ENCODE peak calls at places on chromosomes 6 and 20, in eight cellular contexts. One of them, this sample, is unnamed.

GRCh38 chr6:37489697-37490336 is 9.9 kb downstream of the CCDC167 start:
- ATAC-seq in IMR-90: peak
- ATAC-seq in K562: peak
- ATAC-seq in A549: peak
- ATAC-seq in heart left ventricle: peak
- ATAC-seq in body of pancreas: peak
- ATAC-seq in HCT116: peak
- ATAC-seq in upper lobe of left lung: no peak
- ATAC-seq in this sample: no peak

GRCh38 chr6:111800821-111801220 is 72.4 kb downstream of the FYN start:
- ATAC-seq in IMR-90: no peak
- ATAC-seq in HCT116: no peak
- ATAC-seq in heart left ventricle: no peak
- ATAC-seq in upper lobe of left lung: no peak
- ATAC-seq in body of pancreas: no peak
- ATAC-seq in K562: no peak
- ATAC-seq in A549: no peak
- ATAC-seq in this sample: no peak

GRCh38 chr20:30921286-30922071 is 336.0 kb upstream of the DEFB115 start:
- ATAC-seq in HCT116: no peak
- ATAC-seq in upper lobe of left lung: peak
- ATAC-seq in A549: no peak
- ATAC-seq in body of pancreas: no peak
- ATAC-seq in K562: no peak
- ATAC-seq in heart left ventricle: no peak
- ATAC-seq in IMR-90: no peak
- ATAC-seq in this sample: no peak

GRCh38 chr6:169626169-169626833 is 75.5 kb downstream of the WDR27 start:
- ATAC-seq in HCT116: no peak
- ATAC-seq in A549: no peak
- ATAC-seq in upper lobe of left lung: peak
- ATAC-seq in IMR-90: no peak
- ATAC-seq in heart left ventricle: no peak
- ATAC-seq in K562: no peak
- ATAC-seq in body of pancreas: no peak
- ATAC-seq in this sample: no peak

GRCh38 chr6:14873781-14874446 is 372.0 kb upstream of the JARID2 start:
- ATAC-seq in heart left ventricle: no peak
- ATAC-seq in K562: peak
- ATAC-seq in upper lobe of left lung: no peak
- ATAC-seq in IMR-90: no peak
- ATAC-seq in A549: no peak
- ATAC-seq in HCT116: no peak
- ATAC-seq in body of pancreas: no peak
- ATAC-seq in this sample: no peak

GRCh38 chr6:25169551-25170335 is 109.4 kb upstream of the CARMIL1 start:
- ATAC-seq in heart left ventricle: no peak
- ATAC-seq in HCT116: no peak
- ATAC-seq in K562: no peak
- ATAC-seq in IMR-90: no peak
- ATAC-seq in A549: no peak
- ATAC-seq in upper lobe of left lung: no peak
- ATAC-seq in body of pancreas: no peak
- ATAC-seq in this sample: no peak

GRCh38 chr20:19605759-19606158 is 152.3 kb upstream of the RIN2 start:
- ATAC-seq in upper lobe of left lung: no peak
- ATAC-seq in K562: no peak
- ATAC-seq in HCT116: no peak
- ATAC-seq in heart left ventricle: no peak
- ATAC-seq in IMR-90: no peak
- ATAC-seq in body of pancreas: no peak
- ATAC-seq in A549: no peak
- ATAC-seq in this sample: no peak

GRCh38 chr6:159008656-159009288 is 8.8 kb upstream of the RSPH3 start:
- ATAC-seq in A549: peak
- ATAC-seq in body of pancreas: peak
- ATAC-seq in upper lobe of left lung: peak
- ATAC-seq in IMR-90: peak
- ATAC-seq in HCT116: peak
- ATAC-seq in K562: peak
- ATAC-seq in heart left ventricle: peak
- ATAC-seq in this sample: no peak

GRCh38 chr6:129853996-129854711 is 7.0 kb downstream of the TMEM244 start:
- ATAC-seq in A549: no peak
- ATAC-seq in HCT116: peak
- ATAC-seq in upper lobe of left lung: no peak
- ATAC-seq in heart left ventricle: no peak
- ATAC-seq in IMR-90: peak
- ATAC-seq in K562: peak
- ATAC-seq in body of pancreas: no peak
- ATAC-seq in this sample: no peak

GRCh38 chr6:72798196-72798595 is 176.3 kb downstream of the KCNQ5 start:
- ATAC-seq in body of pancreas: no peak
- ATAC-seq in IMR-90: peak
- ATAC-seq in HCT116: no peak
- ATAC-seq in heart left ventricle: no peak
- ATAC-seq in upper lobe of left lung: no peak
- ATAC-seq in A549: no peak
- ATAC-seq in K562: no peak
- ATAC-seq in this sample: no peak

GRCh38 chr6:133241088-133241900 is at the start of gene EYA4:
- ATAC-seq in heart left ventricle: peak
- ATAC-seq in upper lobe of left lung: peak
- ATAC-seq in IMR-90: peak
- ATAC-seq in HCT116: no peak
- ATAC-seq in A549: peak
- ATAC-seq in body of pancreas: peak
- ATAC-seq in K562: no peak
- ATAC-seq in this sample: peak

GRCh38 chr20:47970282-47970903 is 185.1 kb upstream of the SULF2 start:
- ATAC-seq in upper lobe of left lung: no peak
- ATAC-seq in HCT116: no peak
- ATAC-seq in K562: no peak
- ATAC-seq in body of pancreas: no peak
- ATAC-seq in IMR-90: no peak
- ATAC-seq in A549: no peak
- ATAC-seq in heart left ventricle: no peak
- ATAC-seq in this sample: no peak

GRCh38 chr6:89270951-89271721 is 44.0 kb downstream of the GABRR2 start:
- ATAC-seq in heart left ventricle: peak
- ATAC-seq in body of pancreas: no peak
- ATAC-seq in upper lobe of left lung: no peak
- ATAC-seq in A549: no peak
- ATAC-seq in IMR-90: no peak
- ATAC-seq in HCT116: no peak
- ATAC-seq in K562: peak
- ATAC-seq in this sample: no peak

GRCh38 chr6:15077006-15077405 is 168.9 kb upstream of the JARID2 start:
- ATAC-seq in K562: no peak
- ATAC-seq in A549: no peak
- ATAC-seq in upper lobe of left lung: no peak
- ATAC-seq in heart left ventricle: no peak
- ATAC-seq in body of pancreas: no peak
- ATAC-seq in HCT116: no peak
- ATAC-seq in IMR-90: no peak
- ATAC-seq in this sample: no peak

GRCh38 chr6:156963712-156964700 is 186.8 kb downstream of the ARID1B start:
- ATAC-seq in body of pancreas: peak
- ATAC-seq in HCT116: no peak
- ATAC-seq in IMR-90: peak
- ATAC-seq in K562: peak
- ATAC-seq in upper lobe of left lung: peak
- ATAC-seq in A549: peak
- ATAC-seq in heart left ventricle: no peak
- ATAC-seq in this sample: peak

GRCh38 chr6:3423439-3424184 is 33.2 kb downstream of the SLC22A23 start:
- ATAC-seq in upper lobe of left lung: no peak
- ATAC-seq in IMR-90: no peak
- ATAC-seq in A549: no peak
- ATAC-seq in K562: no peak
- ATAC-seq in body of pancreas: no peak
- ATAC-seq in heart left ventricle: no peak
- ATAC-seq in HCT116: no peak
- ATAC-seq in this sample: no peak

GRCh38 chr6:54935739-54936138 is 89.2 kb downstream of the FAM83B start:
- ATAC-seq in IMR-90: peak
- ATAC-seq in K562: no peak
- ATAC-seq in upper lobe of left lung: no peak
- ATAC-seq in A549: peak
- ATAC-seq in HCT116: peak
- ATAC-seq in heart left ventricle: no peak
- ATAC-seq in body of pancreas: no peak
- ATAC-seq in this sample: no peak

DNA sequence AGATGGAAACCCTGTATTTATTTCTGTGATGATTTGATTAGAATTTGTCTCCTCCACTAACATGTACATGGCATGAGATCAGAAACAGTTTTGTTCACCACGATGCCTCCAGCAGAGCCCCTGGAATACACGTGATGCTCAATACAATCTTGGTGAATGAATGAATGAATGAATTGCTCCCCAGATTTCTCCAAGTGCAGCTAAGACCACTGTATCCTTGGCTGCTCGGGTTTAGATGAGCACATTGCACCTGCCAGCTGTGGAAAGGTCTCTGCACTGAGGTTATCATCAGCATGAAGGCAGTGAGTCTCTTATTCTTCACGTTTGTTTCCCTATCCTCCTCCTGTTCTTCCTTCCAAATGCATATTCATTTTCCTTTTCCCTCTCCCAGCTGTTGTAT is 17.9 kb downstream of the CASS4 start:
- ATAC-seq in heart left ventricle: no peak
- ATAC-seq in K562: no peak
- ATAC-seq in IMR-90: no peak
- ATAC-seq in HCT116: no peak
- ATAC-seq in A549: no peak
- ATAC-seq in upper lobe of left lung: no peak
- ATAC-seq in body of pancreas: no peak
- ATAC-seq in this sample: no peak
- H3K4me3 ChIP-seq in heart left ventricle: no peak
- H3K4me3 ChIP-seq in K562: no peak
- H3K4me3 ChIP-seq in IMR-90: no peak
- H3K4me3 ChIP-seq in HCT116: no peak
- H3K4me3 ChIP-seq in A549: no peak
- H3K4me3 ChIP-seq in upper lobe of left lung: no peak
- H3K4me3 ChIP-seq in body of pancreas: no peak
- H3K4me3 ChIP-seq in this sample: no peak

DNA sequence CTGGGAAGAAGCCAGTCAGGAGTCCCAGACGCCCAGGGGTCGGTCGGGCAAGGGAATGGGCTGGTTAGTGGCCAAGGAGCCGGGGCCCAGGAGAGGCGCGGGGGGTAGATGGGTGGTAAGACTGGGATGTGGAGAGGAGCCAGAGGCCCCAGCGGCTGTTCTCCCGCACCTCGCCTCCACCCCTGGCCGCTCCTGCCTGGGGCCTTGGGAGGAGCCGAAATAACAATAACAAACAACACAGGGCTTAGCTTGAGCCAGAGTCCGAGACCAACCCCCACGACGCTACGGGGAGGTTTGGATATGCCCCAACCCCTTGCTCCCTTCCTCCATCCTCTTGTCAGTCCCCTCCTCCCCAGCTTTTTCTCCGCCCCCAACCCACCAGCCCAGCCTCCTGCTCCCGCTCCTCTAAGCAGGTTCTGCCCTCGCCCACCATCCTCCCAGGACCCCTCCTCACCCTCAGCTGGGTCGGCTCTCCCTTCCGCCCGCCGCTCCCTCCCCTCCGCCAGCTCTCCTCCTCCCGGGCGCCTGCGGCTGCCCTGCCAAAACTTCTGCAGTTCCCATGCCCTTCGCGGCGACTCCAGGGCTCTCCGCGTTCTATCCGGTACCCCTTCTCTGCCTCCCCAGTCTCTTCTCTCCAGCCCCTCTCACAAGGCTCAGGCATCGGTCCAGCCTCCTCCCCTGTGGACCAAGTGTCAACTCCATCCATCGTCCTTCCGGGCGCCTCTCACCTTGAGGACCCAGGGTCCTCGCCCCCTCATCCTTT is 1.1 kb downstream of the RNF39 start:
- ATAC-seq in K562: no peak
- ATAC-seq in body of pancreas: no peak
- ATAC-seq in heart left ventricle: no peak
- ATAC-seq in IMR-90: peak
- ATAC-seq in HCT116: no peak
- ATAC-seq in upper lobe of left lung: no peak
- ATAC-seq in A549: no peak
- ATAC-seq in this sample: no peak
- TF ChIP-seq POLR2A in K562: no peak
- TF ChIP-seq POLR2A in body of pancreas: no peak
- TF ChIP-seq POLR2A in heart left ventricle: no peak
- TF ChIP-seq POLR2A in IMR-90: no peak
- TF ChIP-seq POLR2A in HCT116: no peak
- TF ChIP-seq POLR2A in upper lobe of left lung: no peak
- TF ChIP-seq POLR2A in A549: no peak
- TF ChIP-seq POLR2A in this sample: no peak

GRCh38 chr6:41055149-41055548 is 2.1 kb downstream of the APOBEC2 start:
- ATAC-seq in A549: no peak
- ATAC-seq in IMR-90: peak
- ATAC-seq in heart left ventricle: peak
- ATAC-seq in HCT116: no peak
- ATAC-seq in K562: no peak
- ATAC-seq in upper lobe of left lung: no peak
- ATAC-seq in body of pancreas: no peak
- ATAC-seq in this sample: peak

GRCh38 chr6:41049548-41049947 is 3.5 kb upstream of the APOBEC2 start:
- ATAC-seq in heart left ventricle: no peak
- ATAC-seq in body of pancreas: peak
- ATAC-seq in IMR-90: peak
- ATAC-seq in K562: no peak
- ATAC-seq in A549: no peak
- ATAC-seq in upper lobe of left lung: no peak
- ATAC-seq in HCT116: no peak
- ATAC-seq in this sample: no peak

GRCh38 chr6:41051873-41052272 is 1.1 kb upstream of the APOBEC2 start:
- ATAC-seq in heart left ventricle: no peak
- ATAC-seq in body of pancreas: no peak
- ATAC-seq in K562: peak
- ATAC-seq in IMR-90: no peak
- ATAC-seq in upper lobe of left lung: peak
- ATAC-seq in HCT116: no peak
- ATAC-seq in A549: no peak
- ATAC-seq in this sample: no peak

GRCh38 chr6:41049955-41050354 is 3.0 kb upstream of the APOBEC2 start:
- ATAC-seq in HCT116: no peak
- ATAC-seq in A549: no peak
- ATAC-seq in K562: no peak
- ATAC-seq in upper lobe of left lung: no peak
- ATAC-seq in heart left ventricle: no peak
- ATAC-seq in IMR-90: no peak
- ATAC-seq in body of pancreas: no peak
- ATAC-seq in this sample: no peak

GRCh38 chr6:41053056-41053455 is at the start of gene APOBEC2:
- ATAC-seq in heart left ventricle: peak
- ATAC-seq in A549: no peak
- ATAC-seq in IMR-90: no peak
- ATAC-seq in HCT116: no peak
- ATAC-seq in upper lobe of left lung: no peak
- ATAC-seq in K562: no peak
- ATAC-seq in body of pancreas: peak
- ATAC-seq in this sample: no peak
- H3K4me3 ChIP-seq in heart left ventricle: peak
- H3K4me3 ChIP-seq in A549: no peak
- H3K4me3 ChIP-seq in IMR-90: no peak
- H3K4me3 ChIP-seq in HCT116: no peak
- H3K4me3 ChIP-seq in upper lobe of left lung: no peak
- H3K4me3 ChIP-seq in K562: no peak
- H3K4me3 ChIP-seq in body of pancreas: no peak
- H3K4me3 ChIP-seq in this sample: no peak

GRCh38 chr6:166488081-166488685 is 98.3 kb downstream of the RAMACL start:
- ATAC-seq in IMR-90: no peak
- ATAC-seq in K562: peak
- ATAC-seq in HCT116: no peak
- ATAC-seq in body of pancreas: no peak
- ATAC-seq in heart left ventricle: peak
- ATAC-seq in upper lobe of left lung: peak
- ATAC-seq in A549: no peak
- ATAC-seq in this sample: peak
- TF ChIP-seq POLR2A in IMR-90: no peak
- TF ChIP-seq POLR2A in K562: no peak
- TF ChIP-seq POLR2A in HCT116: no peak
- TF ChIP-seq POLR2A in body of pancreas: no peak
- TF ChIP-seq POLR2A in heart left ventricle: no peak
- TF ChIP-seq POLR2A in upper lobe of left lung: no peak
- TF ChIP-seq POLR2A in A549: no peak
- TF ChIP-seq POLR2A in this sample: no peak